ENCODE peak calls at places on chromosome 22, in nine cellular contexts. D is activated T-cell treated with anti-CD3 and anti-CD28 coated beads for 1 hour; R is Karpas-422; F is non-pigmented ciliary epithelial cell; T is GM19239; U is activated CD4-positive, alpha-beta T cell treated with anti-CD3 and anti-CD28 coated beads, Interleukin-2, amount 50 U/mL, for 24 hours; Y is stimulated activated CD8-positive, alpha-beta memory T cell treated with anti-CD3 and anti-CD28 coated beads, Interleukin-4, amount 100 ng/mL, for 4 hours; P is midbrain; L is heart right ventricle. X is an unnamed sample.

GRCh38 chr22:44580176-44580575 is 82.1 kb upstream of the RTL6 start:
- DNase-seq in D (no peak), R (no peak), F (no peak), T (no peak), U (no peak), Y (no peak), P (no peak), L (no peak), X (no peak)

GRCh38 chr22:24408630-24409029 is 18.8 kb upstream of the ADORA2A start:
- DNase-seq in D (no peak), R (no peak), F (no peak), T (no peak), U (no peak), Y (no peak), P (no peak), L (no peak), X (no peak)

GRCh38 chr22:39230261-39231196 is 14.3 kb downstream of the PDGFB start:
- DNase-seq in D (no peak), R (no peak), F (no peak), T (no peak), U (no peak), Y (no peak), P (no peak), L (no peak), X (no peak)

GRCh38 chr22:48137640-48138039 is 1375.2 kb downstream of the TBC1D22A start:
- DNase-seq in D (no peak), R (no peak), F (no peak), T (no peak), U (no peak), Y (no peak), P (no peak), L (no peak), X (no peak)

GRCh38 chr22:26610072-26610958 is 7.5 kb downstream of the CRYBB1 start:
- DNase-seq in D (no peak), R (peak), F (peak), T (peak), U (no peak), Y (peak), P (peak), L (peak), X (no peak)

GRCh38 chr22:19005905-19006304 is 69.8 kb upstream of the PRODH start:
- DNase-seq in D (no peak), R (no peak), F (no peak), T (no peak), U (no peak), Y (no peak), P (no peak), L (no peak), X (no peak)

GRCh38 chr22:44389181-44389580 is 76.4 kb upstream of the SHISAL1 start:
- DNase-seq in D (no peak), R (no peak), F (no peak), T (no peak), U (no peak), Y (no peak), P (no peak), L (no peak), X (no peak)

GRCh38 chr22:44383071-44383575 is 70.4 kb upstream of the SHISAL1 start:
- DNase-seq in D (no peak), R (no peak), F (no peak), T (no peak), U (no peak), Y (no peak), P (no peak), L (no peak), X (no peak)

GRCh38 chr22:35393116-35394010 is 6.6 kb upstream of the MCM5 start:
- DNase-seq in D (no peak), R (no peak), F (no peak), T (no peak), U (no peak), Y (no peak), P (no peak), L (no peak), X (no peak)

GRCh38 chr22:17742528-17742902 is 31.8 kb downstream of the BID start:
- DNase-seq in D (peak), R (peak), F (no peak), T (peak), U (peak), Y (peak), P (peak), L (peak), X (peak)

GRCh38 chr22:16915711-16916110 is 90.5 kb upstream of the XKR3 start:
- DNase-seq in D (no peak), R (peak), F (no peak), T (no peak), U (no peak), Y (no peak), P (no peak), L (no peak), X (no peak)

GRCh38 chr22:22245256-22245909 is 797 bp downstream of the VPREB1 start:
- DNase-seq in D (no peak), R (no peak), F (no peak), T (no peak), U (no peak), Y (no peak), P (no peak), L (no peak), X (no peak)

GRCh38 chr22:31084811-31085492 is 3.8 kb downstream of the SMTN start:
- DNase-seq in D (peak), R (peak), F (no peak), T (peak), U (peak), Y (peak), P (peak), L (peak), X (no peak)

GRCh38 chr22:42623301-42623751 is 8.6 kb upstream of the POLDIP3 start:
- DNase-seq in D (no peak), R (peak), F (no peak), T (peak), U (no peak), Y (no peak), P (no peak), L (no peak), X (no peak)

GRCh38 chr22:46044718-46045458 is 67.9 kb upstream of the WNT7B start:
- DNase-seq in D (no peak), R (no peak), F (no peak), T (no peak), U (no peak), Y (no peak), P (no peak), L (no peak), X (no peak)

GRCh38 chr22:35542157-35542971 is 1.7 kb downstream of the RASD2 start:
- DNase-seq in D (no peak), R (no peak), F (no peak), T (no peak), U (no peak), Y (no peak), P (no peak), L (no peak), X (no peak)

GRCh38 chr22:49567894-49568750 is 259.6 kb downstream of the BRD1 start:
- DNase-seq in D (no peak), R (no peak), F (no peak), T (no peak), U (no peak), Y (no peak), P (no peak), L (no peak), X (no peak)

GRCh38 chr22:49763696-49764095 is 64.0 kb downstream of the BRD1 start:
- DNase-seq in D (no peak), R (no peak), F (no peak), T (no peak), U (no peak), Y (no peak), P (no peak), L (no peak), X (no peak)

GRCh38 chr22:29482253-29482652 is 2.2 kb downstream of the NEFH start:
- DNase-seq in D (no peak), R (no peak), F (no peak), T (no peak), U (no peak), Y (no peak), P (no peak), L (no peak), X (no peak)

X was measured in cerebellar nuclear complex.